ENCODE peak calls at places on chromosomes 5 and 9, in eight cellular contexts. L is GM23338, B is HepG2, M is H1, A is K562, J is GM12878, F is endothelial cell of umbilical vein, H is SK-N-MC. Y is an unnamed sample.

GRCh38 chr5:39631948-39632347 is 207.2 kb upstream of the DAB2 start:
- DNase-seq in F (no peak), H (no peak), B (no peak), L (no peak), M (no peak), A (no peak), J (no peak), Y (no peak)

GRCh38 chr9:118362123-118362522 is 657.9 kb downstream of the TLR4 start:
- DNase-seq in J (no peak), M (no peak), L (no peak), H (no peak), B (no peak), F (no peak), A (no peak), Y (no peak)

GRCh38 chr9:137316012-137316981 is 14.2 kb upstream of the NRARP start:
- DNase-seq in J (no peak), H (no peak), L (peak), B (no peak), A (peak), M (no peak), F (peak), Y (no peak)

GRCh38 chr9:109779711-109780452 is at the start of gene PALM2AKAP2:
- DNase-seq in H (no peak), A (no peak), B (no peak), L (peak), M (no peak), F (no peak), J (no peak), Y (no peak)

GRCh38 chr9:128636024-128636390 is 20.6 kb downstream of the DYNC2I2 start:
- DNase-seq in F (no peak), B (peak), L (peak), J (no peak), A (no peak), H (no peak), M (peak), Y (no peak)

GRCh38 chr5:152503206-152503605 is 98.1 kb upstream of the NMUR2 start:
- DNase-seq in H (no peak), A (no peak), J (no peak), L (no peak), B (no peak), M (no peak), F (no peak), Y (no peak)

GRCh38 chr9:136100700-136101614 is 5.9 kb upstream of the NACC2 start:
- DNase-seq in L (peak), A (peak), B (no peak), F (no peak), J (no peak), H (no peak), M (no peak), Y (no peak)

GRCh38 chr9:92506184-92506857 is 24.0 kb upstream of the ASPN start:
- DNase-seq in B (no peak), A (no peak), L (no peak), J (no peak), H (no peak), M (no peak), F (no peak), Y (no peak)

GRCh38 chr5:43631182-43631910 is 28.4 kb downstream of the NNT start:
- DNase-seq in F (peak), L (peak), M (no peak), B (peak), J (peak), H (peak), A (peak), Y (peak)

GRCh38 chr9:108565651-108566378 is 290.0 kb downstream of the ACTL7B start:
- DNase-seq in H (peak), L (peak), B (peak), M (peak), J (peak), F (peak), A (peak), Y (peak)

GRCh38 chr5:36839479-36839878 is 37.1 kb upstream of the NIPBL start:
- DNase-seq in J (no peak), B (no peak), M (no peak), L (no peak), H (no peak), A (no peak), F (no peak), Y (no peak)

GRCh38 chr5:109874108-109874507 is 184.4 kb downstream of the MAN2A1 start:
- DNase-seq in J (no peak), A (no peak), L (no peak), M (no peak), B (no peak), H (no peak), F (no peak), Y (no peak)

GRCh38 chr9:133888779-133889491 is 103.2 kb downstream of the VAV2 start:
- DNase-seq in A (no peak), J (no peak), M (no peak), H (no peak), B (no peak), L (no peak), F (no peak), Y (no peak)

GRCh38 chr5:143824851-143825720 is 13.1 kb downstream of the HMHB1 start:
- DNase-seq in M (peak), F (peak), H (peak), J (peak), L (peak), B (peak), A (peak), Y (peak)

GRCh38 chr5:172420215-172420934 is 34.0 kb downstream of the SH3PXD2B start:
- DNase-seq in B (peak), H (no peak), F (no peak), L (peak), A (peak), M (no peak), J (no peak), Y (peak)

GRCh38 chr5:443239-444151 is 519 bp downstream of the EXOC3 start:
- DNase-seq in J (no peak), H (no peak), A (peak), L (no peak), B (no peak), M (no peak), F (peak), Y (no peak)

GRCh38 chr5:76737846-76738245 is 21.9 kb downstream of the F2R start:
- DNase-seq in J (no peak), L (no peak), M (no peak), H (no peak), B (no peak), A (no peak), F (no peak), Y (no peak)

GRCh38 chr9:93669958-93670207 is 93.5 kb downstream of the PHF2 start:
- DNase-seq in M (no peak), H (no peak), A (no peak), J (no peak), B (no peak), F (no peak), L (no peak), Y (no peak)

GRCh38 chr5:180802325-180803180 is at the start of gene MGAT1:
- DNase-seq in J (no peak), B (peak), F (peak), L (peak), A (peak), M (no peak), H (no peak), Y (no peak)
- TF ChIP-seq EZH2 in J (no peak), B (no peak), F (no peak), L (no peak), A (no peak), M (no peak), H (no peak), Y (no peak)

GRCh38 chr9:121349009-121349408 is 21.0 kb downstream of the STOM start:
- DNase-seq in F (no peak), A (no peak), L (no peak), M (no peak), H (no peak), J (no peak), B (no peak), Y (no peak)

GRCh38 chr9:121354141-121354540 is 15.9 kb downstream of the STOM start:
- DNase-seq in H (no peak), A (no peak), J (no peak), B (peak), L (no peak), F (peak), M (no peak), Y (no peak)

GRCh38 chr9:121353246-121353975 is 16.6 kb downstream of the STOM start:
- DNase-seq in B (no peak), H (no peak), M (no peak), F (no peak), A (no peak), L (no peak), J (peak), Y (no peak)

GRCh38 chr9:121348321-121348720 is 21.7 kb downstream of the STOM start:
- DNase-seq in H (no peak), F (no peak), B (no peak), M (no peak), A (no peak), L (no peak), J (no peak), Y (no peak)

GRCh38 chr9:121350993-121351561 is 19.0 kb downstream of the STOM start:
- DNase-seq in J (no peak), H (no peak), F (peak), M (no peak), L (no peak), A (peak), B (no peak), Y (peak)
- TF ChIP-seq POLR2AphosphoS5 in J (no peak), H (peak), F (peak), M (no peak), L (no peak), A (peak), B (no peak), Y (peak)

DNA sequence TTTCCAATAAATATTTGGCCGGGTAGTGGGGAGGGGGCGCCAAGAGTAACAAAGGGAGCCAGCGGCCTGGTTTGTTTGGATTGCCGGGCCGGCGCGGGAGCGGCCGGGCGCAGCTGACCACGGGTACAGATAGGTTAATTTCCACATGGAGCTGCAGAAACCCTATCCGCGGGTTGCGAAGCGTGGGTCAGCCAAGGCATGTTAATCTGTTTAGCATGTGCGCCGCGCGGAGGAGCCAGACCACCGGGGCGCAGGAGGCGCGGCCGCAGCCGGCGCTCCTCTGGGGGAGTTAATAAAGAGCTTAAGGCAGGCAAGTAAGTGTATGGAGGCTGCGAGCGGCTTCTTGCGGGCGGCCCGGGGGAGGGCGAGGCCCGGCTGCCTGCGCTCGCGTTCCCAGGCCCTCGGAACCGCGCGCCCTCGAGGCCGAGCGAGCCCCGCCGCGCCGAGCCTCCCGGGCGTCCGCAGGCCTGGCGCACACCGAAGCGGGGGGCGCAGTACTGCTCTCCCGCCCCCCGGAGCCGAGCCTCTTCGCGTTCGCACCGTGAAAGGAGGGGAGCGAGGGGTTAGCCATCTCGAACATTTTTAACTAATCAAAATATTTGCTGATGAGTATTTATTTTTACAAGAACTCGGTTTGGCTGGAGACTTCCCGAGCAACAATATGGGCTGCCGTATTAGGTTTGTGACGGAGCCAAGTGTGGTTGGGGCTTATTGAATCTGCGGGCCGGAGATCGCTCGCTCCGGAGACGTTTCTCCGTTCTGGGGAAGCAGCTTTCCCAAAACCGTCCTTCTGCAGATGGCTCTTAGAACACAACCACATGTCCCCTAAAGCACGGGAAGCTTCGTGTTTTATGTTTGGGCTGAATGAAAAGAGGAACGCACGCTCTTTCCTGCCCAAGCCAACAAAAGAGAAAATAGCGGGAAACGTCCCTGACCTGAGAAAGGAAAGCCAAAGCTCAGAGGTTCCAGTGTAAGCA is 28.9 kb downstream of the FOXD1 start:
- DNase-seq in F (no peak), J (no peak), A (no peak), L (peak), H (no peak), B (no peak), M (no peak), Y (no peak)
- TF ChIP-seq EZH2 in F (peak), J (no peak), A (no peak), L (peak), H (no peak), B (peak), M (peak), Y (no peak)

GRCh38 chr5:75622564-75622963 is 11.3 kb downstream of the ANKDD1B start:
- DNase-seq in A (no peak), B (no peak), J (no peak), M (no peak), H (no peak), F (no peak), L (no peak), Y (peak)
- TF ChIP-seq POLR2AphosphoS5 in A (no peak), B (no peak), J (no peak), M (no peak), H (no peak), F (no peak), L (no peak), Y (no peak)

DNA sequence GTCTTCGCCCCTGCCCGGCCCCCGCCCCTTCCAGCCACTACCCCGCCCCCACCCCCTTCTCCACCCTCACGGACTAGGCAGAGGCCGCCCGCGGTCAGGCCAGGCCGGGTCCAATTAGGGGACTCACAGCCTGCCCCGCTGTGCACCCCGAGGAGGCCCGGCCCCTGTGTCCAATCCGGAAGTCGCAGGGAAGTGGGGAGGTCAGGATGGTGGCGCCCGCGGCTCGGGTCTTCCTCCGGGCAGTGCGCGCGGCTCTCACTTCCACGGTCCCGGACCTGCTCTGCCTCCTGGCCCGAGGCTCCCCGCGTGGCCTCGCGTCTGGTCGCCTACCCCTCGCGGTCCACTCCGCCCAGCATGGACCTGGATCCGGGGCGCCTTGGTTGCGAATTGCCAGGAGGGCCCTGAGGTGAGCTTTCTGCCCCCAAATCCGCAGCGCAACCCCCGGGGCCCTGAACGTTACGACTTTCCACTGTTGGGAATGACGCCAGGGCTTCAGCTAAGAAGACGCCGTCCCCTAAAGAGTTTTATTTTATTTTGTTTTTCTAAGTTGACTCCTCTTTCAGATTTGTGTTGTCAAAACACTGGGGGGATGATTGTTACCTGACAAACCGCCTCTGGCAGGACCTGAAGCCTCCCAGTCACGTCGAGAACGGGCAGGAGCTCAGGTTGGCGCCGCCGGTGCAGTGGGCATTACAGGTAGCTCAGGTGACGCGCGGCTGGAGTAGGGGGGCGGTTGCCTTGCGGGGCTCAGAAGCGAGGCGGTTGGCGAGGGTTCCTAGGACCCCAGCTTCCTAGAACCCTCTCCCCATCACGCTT is 790 bp upstream of the IRX2 start:
- DNase-seq in F (no peak), J (no peak), M (no peak), L (peak), A (no peak), B (no peak), H (no peak), Y (no peak)
- TF ChIP-seq EZH2 in F (peak), J (no peak), M (no peak), L (no peak), A (no peak), B (no peak), H (no peak), Y (no peak)

DNA sequence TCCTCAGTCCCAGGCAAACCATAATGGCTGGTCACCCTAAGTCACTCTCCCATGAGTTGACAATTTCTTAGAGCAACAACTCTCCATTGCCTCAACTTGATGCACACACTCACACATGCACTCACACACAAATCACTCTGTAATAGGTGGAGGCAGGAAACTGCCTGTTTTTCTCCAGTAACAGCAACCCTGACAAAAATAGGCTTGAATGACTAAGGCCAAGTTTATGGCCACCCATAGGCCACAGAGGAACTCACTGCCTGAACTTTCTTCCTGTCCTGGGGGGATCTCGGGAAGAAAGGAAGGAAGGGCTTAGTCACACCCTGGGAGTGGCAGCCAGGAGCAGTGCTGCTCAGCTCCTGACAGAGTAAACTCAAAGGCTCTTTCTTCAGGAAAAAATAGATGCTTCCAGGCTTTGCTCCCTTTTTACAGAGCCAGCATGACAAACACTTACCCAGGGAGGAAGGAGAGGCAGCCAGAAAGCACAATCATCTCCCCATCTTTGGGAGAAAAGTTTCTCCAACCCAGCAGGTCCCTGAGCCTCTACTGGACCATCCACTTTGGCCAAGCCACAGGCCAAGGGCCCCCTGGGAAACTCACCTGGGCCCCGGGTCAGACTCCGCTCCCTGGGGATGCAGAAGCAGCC is 368 bp downstream of the SH3TC2 start:
- DNase-seq in B (peak), L (no peak), M (no peak), H (no peak), F (peak), J (no peak), A (no peak), Y (peak)
- TF ChIP-seq POLR2AphosphoS5 in B (no peak), L (no peak), M (no peak), H (no peak), F (peak), J (no peak), A (no peak), Y (peak)

DNA sequence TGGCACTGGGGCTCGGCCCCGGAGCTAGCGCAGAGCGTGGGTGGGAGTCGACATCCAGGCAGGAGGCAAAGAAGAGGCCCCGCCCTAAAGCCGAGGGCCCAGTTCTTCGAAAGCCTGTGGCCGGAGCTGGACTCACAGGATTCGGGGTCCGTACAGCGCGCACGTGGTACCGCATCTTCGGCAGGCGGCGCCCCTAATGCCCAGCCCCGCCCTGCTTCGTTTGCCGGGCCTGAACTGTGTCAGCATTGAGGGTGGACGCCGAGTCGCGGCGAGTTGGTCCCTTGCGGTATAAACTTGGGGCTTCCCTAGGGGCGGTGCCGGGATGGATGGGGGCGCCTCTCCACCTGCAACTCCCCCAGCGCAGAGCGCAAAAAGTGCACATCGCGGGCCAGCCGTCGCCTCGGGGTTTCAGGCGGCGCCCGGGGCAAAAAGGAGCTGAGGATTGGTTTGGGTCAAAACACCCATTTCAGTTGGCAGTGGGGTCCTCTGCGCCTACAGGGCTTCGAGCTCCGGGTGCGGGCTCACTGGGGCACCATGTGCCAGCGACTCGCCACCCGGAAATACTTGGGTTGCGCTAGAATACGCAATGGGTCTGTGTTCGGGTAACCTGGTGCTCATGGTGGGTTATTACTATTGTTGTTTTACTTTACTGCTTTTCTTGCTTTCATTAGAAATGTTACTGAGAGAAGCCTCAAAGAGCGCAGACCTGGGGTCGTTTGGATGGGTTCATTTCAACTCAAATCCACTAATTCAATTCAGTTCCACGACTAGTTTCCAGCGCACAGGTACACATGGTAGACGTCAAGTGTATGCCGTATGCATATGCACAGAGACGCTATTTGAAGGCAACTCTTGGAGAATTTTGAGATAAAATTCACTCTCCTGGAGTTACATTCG is 3.9 kb upstream of the PAX5 start:
- DNase-seq in B (no peak), L (peak), M (no peak), H (no peak), F (no peak), A (no peak), J (no peak), Y (no peak)
- TF ChIP-seq EZH2 in B (no peak), L (peak), M (peak), H (no peak), F (peak), A (no peak), J (no peak), Y (no peak)